ENCODE peak calls at places on chromosomes 16 and 17, in eight cellular contexts. One of them, this sample, is unnamed.

GRCh38 chr16:23905027-23905426 is 69.2 kb downstream of the PRKCB start:
- DNase-seq in heart left ventricle: peak
- DNase-seq in A549: peak
- DNase-seq in K562: no peak
- DNase-seq in sigmoid colon: peak
- DNase-seq in esophagus muscularis mucosa: no peak
- DNase-seq in breast epithelium: peak
- DNase-seq in tibial nerve: no peak
- DNase-seq in this sample: no peak

GRCh38 chr16:47958726-47959125 is 197.1 kb downstream of the ABCC12 start:
- DNase-seq in heart left ventricle: no peak
- DNase-seq in A549: no peak
- DNase-seq in K562: no peak
- DNase-seq in sigmoid colon: no peak
- DNase-seq in esophagus muscularis mucosa: no peak
- DNase-seq in breast epithelium: no peak
- DNase-seq in tibial nerve: no peak
- DNase-seq in this sample: no peak

GRCh38 chr17:80180192-80180591 is 10.4 kb downstream of the CARD14 start:
- DNase-seq in heart left ventricle: no peak
- DNase-seq in A549: no peak
- DNase-seq in K562: no peak
- DNase-seq in sigmoid colon: no peak
- DNase-seq in esophagus muscularis mucosa: no peak
- DNase-seq in breast epithelium: no peak
- DNase-seq in tibial nerve: no peak
- DNase-seq in this sample: no peak

GRCh38 chr17:75610103-75610984 is 22.7 kb downstream of the MYO15B start:
- DNase-seq in heart left ventricle: no peak
- DNase-seq in A549: peak
- DNase-seq in K562: no peak
- DNase-seq in sigmoid colon: no peak
- DNase-seq in esophagus muscularis mucosa: no peak
- DNase-seq in breast epithelium: no peak
- DNase-seq in tibial nerve: no peak
- DNase-seq in this sample: no peak

GRCh38 chr17:77497578-77497934 is 356.8 kb downstream of the SEC14L1 start:
- DNase-seq in heart left ventricle: no peak
- DNase-seq in A549: no peak
- DNase-seq in K562: no peak
- DNase-seq in sigmoid colon: peak
- DNase-seq in esophagus muscularis mucosa: no peak
- DNase-seq in breast epithelium: no peak
- DNase-seq in tibial nerve: no peak
- DNase-seq in this sample: no peak

GRCh38 chr17:15447928-15448579 is 19.4 kb downstream of the CDRT4 start:
- DNase-seq in heart left ventricle: no peak
- DNase-seq in A549: no peak
- DNase-seq in K562: no peak
- DNase-seq in sigmoid colon: peak
- DNase-seq in esophagus muscularis mucosa: no peak
- DNase-seq in breast epithelium: no peak
- DNase-seq in tibial nerve: no peak
- DNase-seq in this sample: no peak

GRCh38 chr16:78503501-78504110 is 404.2 kb downstream of the WWOX start:
- DNase-seq in heart left ventricle: peak
- DNase-seq in A549: peak
- DNase-seq in K562: peak
- DNase-seq in sigmoid colon: peak
- DNase-seq in esophagus muscularis mucosa: no peak
- DNase-seq in breast epithelium: no peak
- DNase-seq in tibial nerve: peak
- DNase-seq in this sample: peak

GRCh38 chr16:59205403-59205802 is 471.3 kb upstream of the GOT2 start:
- DNase-seq in heart left ventricle: no peak
- DNase-seq in A549: peak
- DNase-seq in K562: no peak
- DNase-seq in sigmoid colon: no peak
- DNase-seq in esophagus muscularis mucosa: no peak
- DNase-seq in breast epithelium: no peak
- DNase-seq in tibial nerve: no peak
- DNase-seq in this sample: no peak

GRCh38 chr16:89720520-89720858 is 209 bp downstream of the VPS9D1 start:
- DNase-seq in heart left ventricle: no peak
- DNase-seq in A549: no peak
- DNase-seq in K562: no peak
- DNase-seq in sigmoid colon: no peak
- DNase-seq in esophagus muscularis mucosa: peak
- DNase-seq in breast epithelium: no peak
- DNase-seq in tibial nerve: no peak
- DNase-seq in this sample: no peak

GRCh38 chr16:12356622-12357365 is 380.3 kb downstream of the SNX29 start:
- DNase-seq in heart left ventricle: no peak
- DNase-seq in A549: no peak
- DNase-seq in K562: no peak
- DNase-seq in sigmoid colon: no peak
- DNase-seq in esophagus muscularis mucosa: no peak
- DNase-seq in breast epithelium: no peak
- DNase-seq in tibial nerve: no peak
- DNase-seq in this sample: no peak

GRCh38 chr16:3266873-3267537 is 10.6 kb upstream of the MEFV start:
- DNase-seq in heart left ventricle: no peak
- DNase-seq in A549: peak
- DNase-seq in K562: no peak
- DNase-seq in sigmoid colon: no peak
- DNase-seq in esophagus muscularis mucosa: no peak
- DNase-seq in breast epithelium: no peak
- DNase-seq in tibial nerve: no peak
- DNase-seq in this sample: no peak

GRCh38 chr16:17298238-17298637 is 172.5 kb downstream of the XYLT1 start:
- DNase-seq in heart left ventricle: no peak
- DNase-seq in A549: no peak
- DNase-seq in K562: no peak
- DNase-seq in sigmoid colon: no peak
- DNase-seq in esophagus muscularis mucosa: no peak
- DNase-seq in breast epithelium: no peak
- DNase-seq in tibial nerve: no peak
- DNase-seq in this sample: no peak

GRCh38 chr17:21001813-21002221 is 41.0 kb downstream of the USP22 start:
- DNase-seq in heart left ventricle: no peak
- DNase-seq in A549: no peak
- DNase-seq in K562: no peak
- DNase-seq in sigmoid colon: no peak
- DNase-seq in esophagus muscularis mucosa: no peak
- DNase-seq in breast epithelium: no peak
- DNase-seq in tibial nerve: no peak
- DNase-seq in this sample: no peak

GRCh38 chr17:28725660-28726395 is at the start of gene TLCD1:
- DNase-seq in heart left ventricle: peak
- DNase-seq in A549: peak
- DNase-seq in K562: peak
- DNase-seq in sigmoid colon: peak
- DNase-seq in esophagus muscularis mucosa: no peak
- DNase-seq in breast epithelium: no peak
- DNase-seq in tibial nerve: no peak
- DNase-seq in this sample: peak

GRCh38 chr17:28726396-28726911 is 421 bp upstream of the TLCD1 start:
- DNase-seq in heart left ventricle: peak
- DNase-seq in A549: peak
- DNase-seq in K562: no peak
- DNase-seq in sigmoid colon: peak
- DNase-seq in esophagus muscularis mucosa: no peak
- DNase-seq in breast epithelium: no peak
- DNase-seq in tibial nerve: no peak
- DNase-seq in this sample: peak

GRCh38 chr17:28726912-28727726 is 1.1 kb upstream of the TLCD1 start:
- DNase-seq in heart left ventricle: peak
- DNase-seq in A549: peak
- DNase-seq in K562: peak
- DNase-seq in sigmoid colon: peak
- DNase-seq in esophagus muscularis mucosa: peak
- DNase-seq in breast epithelium: peak
- DNase-seq in tibial nerve: peak
- DNase-seq in this sample: peak

GRCh38 chr17:28728364-28729200 is at the start of gene NEK8:
- DNase-seq in heart left ventricle: peak
- DNase-seq in A549: peak
- DNase-seq in K562: peak
- DNase-seq in sigmoid colon: peak
- DNase-seq in esophagus muscularis mucosa: peak
- DNase-seq in breast epithelium: peak
- DNase-seq in tibial nerve: peak
- DNase-seq in this sample: peak

GRCh38 chr17:28727727-28728363 is 743 bp upstream of the NEK8 start:
- DNase-seq in heart left ventricle: peak
- DNase-seq in A549: peak
- DNase-seq in K562: peak
- DNase-seq in sigmoid colon: peak
- DNase-seq in esophagus muscularis mucosa: no peak
- DNase-seq in breast epithelium: peak
- DNase-seq in tibial nerve: no peak
- DNase-seq in this sample: peak
- TF ChIP-seq POLR2A in heart left ventricle: no peak
- TF ChIP-seq POLR2A in A549: peak
- TF ChIP-seq POLR2A in K562: no peak
- TF ChIP-seq POLR2A in sigmoid colon: no peak
- TF ChIP-seq POLR2A in esophagus muscularis mucosa: no peak
- TF ChIP-seq POLR2A in breast epithelium: no peak
- TF ChIP-seq POLR2A in tibial nerve: no peak
- TF ChIP-seq POLR2A in this sample: no peak

DNA sequence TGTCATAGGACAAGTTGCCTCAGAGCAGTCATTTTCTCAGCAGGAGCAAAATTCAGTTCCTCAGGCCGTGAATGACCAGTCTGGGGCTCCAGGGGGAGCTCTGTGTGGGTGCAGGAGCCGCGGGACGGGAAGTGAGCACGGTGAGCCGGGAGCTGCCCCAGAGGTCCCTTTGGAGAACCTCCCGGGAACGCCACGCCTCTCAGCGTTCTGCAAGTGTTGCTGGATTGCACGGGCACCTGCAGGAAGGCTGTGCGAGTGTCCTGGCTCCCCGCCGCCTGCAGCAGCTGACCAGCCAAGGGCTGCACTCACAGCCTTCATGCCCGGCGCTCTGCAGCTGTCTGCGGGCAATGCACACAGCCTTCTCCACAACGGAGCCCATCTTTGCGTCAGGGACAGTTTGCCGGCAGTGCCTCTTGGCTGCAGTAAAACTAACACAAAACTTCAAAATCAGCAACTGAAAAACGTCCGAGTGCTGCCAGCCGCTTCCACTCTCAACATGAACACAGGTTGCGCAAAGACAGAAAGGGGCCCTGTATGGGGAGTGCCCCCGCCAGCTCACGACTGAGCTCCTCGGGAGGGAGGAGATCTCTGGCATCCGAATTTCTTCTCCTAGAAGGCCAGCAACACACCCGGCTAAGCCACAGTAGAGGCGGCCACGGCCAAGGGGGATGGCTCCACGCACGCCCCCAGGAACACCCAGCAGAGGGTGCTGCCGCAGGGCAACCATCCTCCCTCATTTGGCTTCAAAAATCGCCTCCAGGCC is 16.0 kb downstream of the NDUFAF8 start:
- DNase-seq in heart left ventricle: peak
- DNase-seq in A549: peak
- DNase-seq in K562: peak
- DNase-seq in sigmoid colon: peak
- DNase-seq in esophagus muscularis mucosa: peak
- DNase-seq in breast epithelium: peak
- DNase-seq in tibial nerve: peak
- DNase-seq in this sample: peak
- H3K4me3 ChIP-seq in heart left ventricle: no peak
- H3K4me3 ChIP-seq in A549: no peak
- H3K4me3 ChIP-seq in K562: no peak
- H3K4me3 ChIP-seq in sigmoid colon: no peak
- H3K4me3 ChIP-seq in esophagus muscularis mucosa: no peak
- H3K4me3 ChIP-seq in breast epithelium: no peak
- H3K4me3 ChIP-seq in tibial nerve: no peak
- H3K4me3 ChIP-seq in this sample: no peak

GRCh38 chr17:50196036-50196435 is 5.4 kb downstream of the COL1A1 start:
- DNase-seq in heart left ventricle: no peak
- DNase-seq in A549: no peak
- DNase-seq in K562: no peak
- DNase-seq in sigmoid colon: no peak
- DNase-seq in esophagus muscularis mucosa: no peak
- DNase-seq in breast epithelium: no peak
- DNase-seq in tibial nerve: no peak
- DNase-seq in this sample: no peak
- TF ChIP-seq POLR2A in heart left ventricle: no peak
- TF ChIP-seq POLR2A in A549: no peak
- TF ChIP-seq POLR2A in K562: no peak
- TF ChIP-seq POLR2A in sigmoid colon: no peak
- TF ChIP-seq POLR2A in esophagus muscularis mucosa: no peak
- TF ChIP-seq POLR2A in breast epithelium: no peak
- TF ChIP-seq POLR2A in tibial nerve: no peak
- TF ChIP-seq POLR2A in this sample: no peak

GRCh38 chr17:42459256-42459982 is 741 bp downstream of the ATP6V0A1 start:
- DNase-seq in heart left ventricle: peak
- DNase-seq in A549: peak
- DNase-seq in K562: peak
- DNase-seq in sigmoid colon: peak
- DNase-seq in esophagus muscularis mucosa: peak
- DNase-seq in breast epithelium: peak
- DNase-seq in tibial nerve: peak
- DNase-seq in this sample: peak

GRCh38 chr17:42457107-42457787 is 1.4 kb upstream of the ATP6V0A1 start:
- DNase-seq in heart left ventricle: no peak
- DNase-seq in A549: no peak
- DNase-seq in K562: no peak
- DNase-seq in sigmoid colon: no peak
- DNase-seq in esophagus muscularis mucosa: no peak
- DNase-seq in breast epithelium: no peak
- DNase-seq in tibial nerve: peak
- DNase-seq in this sample: no peak

GRCh38 chr17:42458497-42459255 is at the start of gene ATP6V0A1:
- DNase-seq in heart left ventricle: peak
- DNase-seq in A549: peak
- DNase-seq in K562: peak
- DNase-seq in sigmoid colon: peak
- DNase-seq in esophagus muscularis mucosa: peak
- DNase-seq in breast epithelium: peak
- DNase-seq in tibial nerve: peak
- DNase-seq in this sample: peak

GRCh38 chr17:42459983-42460300 is 1.3 kb downstream of the ATP6V0A1 start:
- DNase-seq in heart left ventricle: no peak
- DNase-seq in A549: peak
- DNase-seq in K562: peak
- DNase-seq in sigmoid colon: no peak
- DNase-seq in esophagus muscularis mucosa: no peak
- DNase-seq in breast epithelium: no peak
- DNase-seq in tibial nerve: no peak
- DNase-seq in this sample: no peak

GRCh38 chr17:42460371-42460770 is 1.7 kb downstream of the ATP6V0A1 start:
- DNase-seq in heart left ventricle: no peak
- DNase-seq in A549: no peak
- DNase-seq in K562: no peak
- DNase-seq in sigmoid colon: no peak
- DNase-seq in esophagus muscularis mucosa: no peak
- DNase-seq in breast epithelium: no peak
- DNase-seq in tibial nerve: no peak
- DNase-seq in this sample: no peak
- H3K4me3 ChIP-seq in heart left ventricle: peak
- H3K4me3 ChIP-seq in A549: peak
- H3K4me3 ChIP-seq in K562: peak
- H3K4me3 ChIP-seq in sigmoid colon: no peak
- H3K4me3 ChIP-seq in esophagus muscularis mucosa: peak
- H3K4me3 ChIP-seq in breast epithelium: peak
- H3K4me3 ChIP-seq in tibial nerve: peak
- H3K4me3 ChIP-seq in this sample: no peak

GRCh38 chr17:81664051-81664470 is 2.3 kb downstream of the OXLD1 start:
- DNase-seq in heart left ventricle: no peak
- DNase-seq in A549: no peak
- DNase-seq in K562: no peak
- DNase-seq in sigmoid colon: no peak
- DNase-seq in esophagus muscularis mucosa: no peak
- DNase-seq in breast epithelium: no peak
- DNase-seq in tibial nerve: no peak
- DNase-seq in this sample: no peak
- TF ChIP-seq POLR2A in heart left ventricle: no peak
- TF ChIP-seq POLR2A in A549: no peak
- TF ChIP-seq POLR2A in K562: peak
- TF ChIP-seq POLR2A in sigmoid colon: no peak
- TF ChIP-seq POLR2A in esophagus muscularis mucosa: no peak
- TF ChIP-seq POLR2A in breast epithelium: no peak
- TF ChIP-seq POLR2A in tibial nerve: no peak
- TF ChIP-seq POLR2A in this sample: no peak

This sample was measured in lower leg skin.